ENCODE peak calls at places on chromosome X, in six cellular contexts. R is uterus, U is right lobe of liver, S is upper lobe of left lung, I is breast epithelium, N is fibroblast of mammary gland. Q is an unnamed sample.

GRCh38 chrX:9518896-9519295 is 54.0 kb downstream of the TBL1X start:
- DNase-seq in S (no peak), N (no peak), R (no peak), U (no peak), I (no peak), Q (no peak)

GRCh38 chrX:105703876-105704275 is 118.5 kb upstream of the NRK start:
- DNase-seq in N (no peak), I (no peak), U (no peak), R (no peak), S (no peak), Q (no peak)

GRCh38 chrX:87409113-87409841 is 108.3 kb upstream of the KLHL4 start:
- DNase-seq in U (no peak), I (peak; percentile 30), R (peak; percentile 75), S (no peak), N (peak; percentile 89), Q (no peak)

GRCh38 chrX:24426921-24427746 is 38.0 kb upstream of the PDK3 start:
- DNase-seq in N (peak; percentile 28), S (no peak), R (no peak), U (no peak), I (no peak), Q (no peak)

GRCh38 chrX:66007851-66008250 is 32.0 kb downstream of the VSIG4 start:
- DNase-seq in I (no peak), N (no peak), S (no peak), R (no peak), U (no peak), Q (no peak)

GRCh38 chrX:55754861-55755294 is 37.3 kb downstream of the RRAGB start:
- DNase-seq in R (no peak), N (no peak), U (no peak), I (no peak), S (no peak), Q (no peak)

GRCh38 chrX:94743478-94743877 is 1069.5 kb downstream of the FAM133A start:
- DNase-seq in S (no peak), N (no peak), I (no peak), U (no peak), R (no peak), Q (no peak)

GRCh38 chrX:13374364-13374763 is 54.5 kb upstream of the ATXN3L start:
- DNase-seq in N (no peak), R (no peak), I (no peak), S (no peak), U (no peak), Q (no peak)

GRCh38 chrX:123975180-123975579 is 13.7 kb downstream of the STAG2 start:
- DNase-seq in R (no peak), U (no peak), S (no peak), N (peak; percentile 56), I (no peak), Q (no peak)

GRCh38 chrX:153722704-153723350 is 1.4 kb downstream of the BCAP31 start:
- DNase-seq in S (no peak), N (peak; percentile 42), R (no peak), I (no peak), U (no peak), Q (no peak)

GRCh38 chrX:63350551-63350950 is 581 bp downstream of the SPIN4 start:
- DNase-seq in N (peak; percentile 3), I (no peak), S (no peak), R (peak; percentile 19), U (no peak), Q (peak; percentile 7)

GRCh38 chrX:46311581-46312120 is 233.6 kb downstream of the ZNF674 start:
- DNase-seq in N (no peak), I (no peak), R (no peak), S (no peak), U (no peak), Q (no peak)

GRCh38 chrX:47662144-47662657 is 3.2 kb upstream of the UXT start:
- DNase-seq in S (no peak), N (peak; percentile 98), R (no peak), U (no peak), I (no peak), Q (no peak)

GRCh38 chrX:2696698-2697215 is 5.7 kb downstream of the CD99 start:
- DNase-seq in R (no peak), U (no peak), N (peak; percentile 95), I (no peak), S (no peak), Q (peak; percentile 49)

GRCh38 chrX:55057691-55058249 is 17.1 kb upstream of the PAGE2B start:
- DNase-seq in S (no peak), R (peak; percentile 19), N (peak; percentile 36), I (no peak), U (no peak), Q (peak; percentile 1)

GRCh38 chrX:10360121-10360520 is 203.3 kb downstream of the CLCN4 start:
- DNase-seq in S (no peak), N (peak; percentile 6), R (no peak), U (no peak), I (no peak), Q (no peak)

GRCh38 chrX:70455366-70456202 is 10.9 kb downstream of the DLG3 start:
- DNase-seq in S (peak; percentile 52), I (no peak), R (no peak), U (no peak), N (no peak), Q (no peak)

GRCh38 chrX:27354021-27354420 is 109.1 kb downstream of the PPP4R3C start:
- DNase-seq in N (no peak), R (no peak), U (no peak), S (no peak), I (no peak), Q (no peak)

GRCh38 chrX:153818571-153819397 is 11.6 kb downstream of the PDZD4 start:
- DNase-seq in U (peak; percentile 34), R (no peak), S (peak; percentile 92), N (no peak), I (no peak), Q (peak; percentile 41)

GRCh38 chrX:78102100-78102499 is 1.9 kb upstream of the PGK1 start:
- DNase-seq in U (no peak), N (peak; percentile 15), I (no peak), S (no peak), R (no peak), Q (no peak)

GRCh38 chrX:93538575-93538974 is 134.8 kb downstream of the NAP1L3 start:
- DNase-seq in N (peak; percentile 8), I (no peak), R (no peak), U (no peak), S (no peak), Q (no peak)

GRCh38 chrX:31423575-31424284 is 351.9 kb upstream of the FTHL17 start:
- DNase-seq in R (peak; percentile 23), S (no peak), N (peak; percentile 58), U (no peak), I (no peak), Q (no peak)

GRCh38 chrX:110218591-110218990 is 99.3 kb downstream of the AMMECR1 start:
- DNase-seq in R (peak; percentile 15), N (peak; percentile 92), U (no peak), S (no peak), I (no peak), Q (no peak)

GRCh38 chrX:16433021-16433420 is 216.9 kb upstream of the S100G start:
- DNase-seq in I (no peak), U (no peak), S (no peak), N (no peak), R (no peak), Q (no peak)

GRCh38 chrX:16436348-16437188 is 213.4 kb upstream of the S100G start:
- DNase-seq in N (peak; percentile 81), U (peak; percentile 62), S (no peak), I (peak; percentile 46), R (peak; percentile 47), Q (peak; percentile 3)

GRCh38 chrX:16431266-16431665 is 218.7 kb upstream of the S100G start:
- DNase-seq in R (no peak), N (no peak), I (no peak), S (no peak), U (no peak), Q (no peak)

GRCh38 chrX:16435399-16435986 is 214.5 kb upstream of the S100G start:
- DNase-seq in N (no peak), U (no peak), I (no peak), R (no peak), S (no peak), Q (no peak)
- H3K4me3 ChIP-seq in N (no peak overlapping the region), U (no peak overlapping the region), I (no peak overlapping the region), R (no peak overlapping the region), S (no peak overlapping the region), Q (no peak overlapping the region)

DNA sequence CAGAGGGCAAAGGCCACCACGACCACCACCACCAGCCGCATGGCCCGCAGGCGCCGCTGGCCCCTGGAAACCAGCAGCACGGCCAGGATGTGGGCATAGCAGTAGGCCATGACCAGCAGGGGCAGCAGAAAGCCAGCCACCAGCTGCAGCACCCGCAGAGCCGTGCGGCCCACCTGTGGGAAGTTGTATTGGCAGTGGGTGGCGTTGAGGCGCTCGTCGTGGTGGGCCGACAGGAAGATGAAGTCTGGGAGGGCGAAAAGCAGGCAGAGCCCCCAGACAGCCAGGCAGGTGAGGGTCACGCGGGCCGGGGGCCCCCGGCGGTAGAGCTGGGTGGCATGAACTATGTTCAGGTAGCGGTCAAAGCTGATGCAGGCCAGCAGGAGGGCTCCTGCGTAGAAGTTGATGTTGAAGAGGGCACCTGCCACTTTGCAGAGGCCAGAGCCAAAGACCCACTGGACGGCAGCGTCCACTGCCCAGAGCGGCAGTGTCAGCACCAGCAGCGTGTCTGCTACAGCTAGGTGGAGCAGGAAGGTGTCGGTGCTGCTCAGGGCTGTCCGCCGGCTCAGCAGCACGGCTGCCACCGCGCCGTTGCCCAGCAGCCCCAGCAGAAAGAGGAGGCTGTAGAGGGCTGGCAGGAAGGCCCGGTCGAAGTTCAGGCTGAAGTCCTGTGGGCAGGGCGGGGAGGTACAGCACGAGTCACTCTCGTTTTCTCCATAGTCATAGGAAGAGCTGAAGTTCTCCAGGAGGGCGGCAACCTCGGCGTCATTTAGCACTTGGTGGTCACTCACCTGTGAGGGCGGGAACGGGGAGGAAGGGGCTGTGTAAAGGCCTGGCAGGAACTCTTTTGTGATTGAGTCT is 1.4 kb downstream of the CXCR3 start:
- DNase-seq in U (peak; percentile 71), N (no peak), I (no peak), R (no peak), S (peak; percentile 59), Q (no peak)
- H3K4me3 ChIP-seq in U (no peak overlapping the region), N (no peak overlapping the region), I (no peak overlapping the region), R (no peak overlapping the region), S (peak overlapping the region; percentile 20), Q (peak overlapping the region; percentile 38)

GRCh38 chrX:41087219-41087618 is 2.0 kb downstream of the USP9X start:
- DNase-seq in I (no peak), N (no peak), R (no peak), U (no peak), S (no peak), Q (no peak)
- H3K4me3 ChIP-seq in I (peak overlapping the region; percentile 89), N (peak overlapping the region; percentile 78), R (peak overlapping the region; percentile 92), U (peak overlapping the region; percentile 79), S (peak overlapping the region; percentile 75), Q (peak overlapping the region; percentile 76)

GRCh38 chrX:18985186-18985435 is 1.2 kb upstream of the PHKA2 start:
- DNase-seq in S (no peak), N (no peak), U (no peak), I (no peak), R (no peak), Q (no peak)
- H3K4me3 ChIP-seq in S (peak overlapping the region; percentile 71), N (peak overlapping the region; percentile 64), U (peak overlapping the region; percentile 68), I (peak overlapping the region; percentile 67), R (peak overlapping the region; percentile 59), Q (peak overlapping the region; percentile 78)

DNA sequence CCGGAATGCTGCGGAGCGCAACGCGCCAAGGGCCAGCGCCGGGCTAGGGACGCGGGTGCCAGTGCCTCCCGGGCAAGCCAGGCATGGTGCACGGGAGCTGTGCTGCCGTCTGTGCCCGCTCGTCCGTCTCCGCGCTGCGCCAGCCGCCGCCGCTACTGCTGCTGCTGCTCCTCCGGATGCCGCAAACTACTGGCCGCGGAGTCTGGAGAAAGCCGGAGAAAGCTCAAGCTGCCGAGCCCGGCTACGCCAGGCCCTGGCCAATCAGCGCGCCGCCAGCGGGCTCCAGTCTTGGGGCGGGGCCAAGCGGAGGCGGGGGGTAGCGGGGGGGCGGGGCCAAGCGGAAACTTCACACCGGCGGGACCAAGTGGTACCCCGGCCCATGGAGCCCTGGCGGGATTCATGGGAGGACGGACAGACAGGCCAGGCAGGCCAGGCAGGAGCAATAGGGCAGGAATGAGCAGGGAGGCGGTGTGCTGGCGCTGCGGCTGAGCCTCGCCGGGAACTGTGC is at the start of gene PCDH19:
- DNase-seq in I (no peak), R (peak; percentile 38), S (peak; percentile 87), N (peak; percentile 57), U (peak; percentile 59), Q (peak; percentile 2)
- H3K4me3 ChIP-seq in I (peak within 1 kb of the TSS; percentile 36), R (peak within 1 kb of the TSS; percentile 42), S (peak within 1 kb of the TSS; percentile 42), N (peak within 1 kb of the TSS; percentile 29), U (peak within 1 kb of the TSS; percentile 43), Q (peak within 1 kb of the TSS; percentile 29)

Q was measured in effector memory CD4-positive, alpha-beta T cell.